ENCODE peak calls at places on chromosomes 3 and 15, in eight cellular contexts. O is stomach; W is COR-L47; F is frontal cortex; T is CD8-positive, alpha-beta memory T cell; J is esophagus squamous epithelium; Y is AG09319; B is CD4-positive, alpha-beta T cell. C is an unnamed sample.

GRCh38 chr3:186724911-186725310 is 7.8 kb downstream of the KNG1 start:
- DNase-seq in O (no peak), W (no peak), F (no peak), T (no peak), J (no peak), Y (no peak), B (no peak), C (no peak)

GRCh38 chr3:176994876-176995781 is 202.2 kb downstream of the TBL1XR1 start:
- DNase-seq in O (no peak), W (no peak), F (no peak), T (no peak), J (no peak), Y (no peak), B (no peak), C (no peak)

GRCh38 chr15:56693761-56694160 is 39.5 kb downstream of the ZNF280D start:
- DNase-seq in O (no peak), W (no peak), F (no peak), T (no peak), J (no peak), Y (peak), B (no peak), C (no peak)

GRCh38 chr15:81959196-81959595 is 86.6 kb downstream of the MEX3B start:
- DNase-seq in O (no peak), W (no peak), F (no peak), T (no peak), J (no peak), Y (no peak), B (no peak), C (no peak)

GRCh38 chr15:66749841-66750575 is 48.0 kb downstream of the SMAD6 start:
- DNase-seq in O (peak), W (no peak), F (no peak), T (no peak), J (no peak), Y (no peak), B (no peak), C (peak)

GRCh38 chr3:111352585-111352984 is 189.4 kb upstream of the CD96 start:
- DNase-seq in O (no peak), W (no peak), F (no peak), T (no peak), J (no peak), Y (no peak), B (no peak), C (no peak)

GRCh38 chr3:155785662-155786295 is 20.3 kb downstream of the C3orf33 start:
- DNase-seq in O (no peak), W (peak), F (no peak), T (no peak), J (no peak), Y (no peak), B (no peak), C (no peak)

GRCh38 chr3:133828576-133829309 is 23.1 kb downstream of the SRPRB start:
- DNase-seq in O (no peak), W (no peak), F (no peak), T (no peak), J (no peak), Y (no peak), B (no peak), C (no peak)

GRCh38 chr3:146265720-146266119 is 14.8 kb upstream of the PLSCR4 start:
- DNase-seq in O (no peak), W (no peak), F (no peak), T (no peak), J (no peak), Y (no peak), B (no peak), C (no peak)

GRCh38 chr3:64759811-64760210 is 72.0 kb upstream of the ADAMTS9 start:
- DNase-seq in O (no peak), W (no peak), F (no peak), T (no peak), J (no peak), Y (no peak), B (no peak), C (no peak)

GRCh38 chr15:96285306-96285705 is 45.2 kb upstream of the NR2F2 start:
- DNase-seq in O (no peak), W (no peak), F (no peak), T (no peak), J (no peak), Y (no peak), B (no peak), C (peak)

GRCh38 chr3:10273697-10274305 is 18.9 kb downstream of the GHRL start:
- DNase-seq in O (no peak), W (no peak), F (no peak), T (no peak), J (no peak), Y (no peak), B (no peak), C (no peak)

GRCh38 chr3:64902991-64903390 is 215.2 kb upstream of the ADAMTS9 start:
- DNase-seq in O (no peak), W (no peak), F (no peak), T (no peak), J (no peak), Y (peak), B (no peak), C (no peak)

GRCh38 chr3:167930453-167930852 is 165.3 kb downstream of the GOLIM4 start:
- DNase-seq in O (no peak), W (no peak), F (no peak), T (no peak), J (no peak), Y (no peak), B (no peak), C (no peak)

GRCh38 chr3:39104961-39105686 is 2.3 kb downstream of the GORASP1 start:
- DNase-seq in O (no peak), W (no peak), F (no peak), T (no peak), J (no peak), Y (no peak), B (no peak), C (peak)

GRCh38 chr15:69919816-69920215 is 177.9 kb downstream of the TLE3 start:
- DNase-seq in O (no peak), W (no peak), F (no peak), T (no peak), J (no peak), Y (no peak), B (no peak), C (no peak)

GRCh38 chr15:67164811-67165652 is 89.4 kb downstream of the AAGAB start:
- DNase-seq in O (no peak), W (no peak), F (no peak), T (no peak), J (no peak), Y (no peak), B (no peak), C (no peak)

GRCh38 chr15:74010929-74011540 is 16.5 kb downstream of the PML start:
- DNase-seq in O (no peak), W (no peak), F (no peak), T (no peak), J (no peak), Y (no peak), B (no peak), C (no peak)

GRCh38 chr15:75620043-75620775 is 5.3 kb downstream of the SNUPN start:
- DNase-seq in O (peak), W (no peak), F (no peak), T (no peak), J (no peak), Y (no peak), B (no peak), C (no peak)

GRCh38 chr3:10600159-10601125 is 95.1 kb upstream of the ATP2B2 start:
- DNase-seq in O (no peak), W (no peak), F (no peak), T (no peak), J (no peak), Y (no peak), B (no peak), C (no peak)

GRCh38 chr3:56988874-56989433 is 71.5 kb upstream of the SPATA12 start:
- DNase-seq in O (peak), W (peak), F (peak), T (peak), J (no peak), Y (peak), B (peak), C (peak)

GRCh38 chr3:126932188-126932931 is 50.6 kb upstream of the PLXNA1 start:
- DNase-seq in O (no peak), W (no peak), F (no peak), T (no peak), J (no peak), Y (no peak), B (no peak), C (no peak)

GRCh38 chr3:49255686-49256085 is 21.3 kb downstream of the C3orf62 start:
- DNase-seq in O (no peak), W (no peak), F (no peak), T (no peak), J (no peak), Y (no peak), B (no peak), C (no peak)

GRCh38 chr3:110686691-110687090 is 384.9 kb upstream of the NECTIN3 start:
- DNase-seq in O (no peak), W (peak), F (no peak), T (no peak), J (no peak), Y (no peak), B (no peak), C (no peak)

GRCh38 chr3:51944541-51945021 is 2.4 kb downstream of the PARP3 start:
- DNase-seq in O (no peak), W (no peak), F (no peak), T (no peak), J (no peak), Y (no peak), B (no peak), C (no peak)

GRCh38 chr15:64635486-64635815 is 139.9 kb downstream of the RBPMS2 start:
- DNase-seq in O (peak), W (peak), F (no peak), T (no peak), J (no peak), Y (peak), B (no peak), C (peak)